ENCODE peak calls at places on chromosomes 6 and 20, in five cellular contexts. K, X, S, V and L are unnamed samples.

GRCh38 chr6:108524528-108525218 is 36.0 kb upstream of the FOXO3 start:
- DNase-seq in K (no peak), X (no peak), S (no peak), V (no peak), L (no peak)

GRCh38 chr6:160116411-160116810 is 5.2 kb upstream of the SLC22A1 start:
- DNase-seq in K (no peak), X (no peak), S (no peak), V (no peak), L (no peak)

GRCh38 chr6:136408205-136408604 is 118.6 kb upstream of the BCLAF1 start:
- DNase-seq in K (no peak), X (no peak), S (no peak), V (no peak), L (no peak)

GRCh38 chr20:46242390-46242789 is 65.9 kb downstream of the CDH22 start:
- DNase-seq in K (no peak), X (no peak), S (no peak), V (no peak), L (no peak)

GRCh38 chr6:3913077-3913957 is 64.1 kb downstream of the FAM50B start:
- DNase-seq in K (peak; percentile 77), X (no peak), S (peak; percentile 77), V (peak; percentile 30), L (peak; percentile 80)

GRCh38 chr20:38369387-38369786 is 23.1 kb downstream of the LBP start:
- DNase-seq in K (no peak), X (no peak), S (no peak), V (no peak), L (no peak)

GRCh38 chr6:163964778-163965177 is 550.3 kb downstream of the QKI start:
- DNase-seq in K (no peak), X (no peak), S (no peak), V (no peak), L (no peak)

GRCh38 chr6:157822221-157823000 is 635 bp upstream of the SNX9 start:
- DNase-seq in K (no peak), X (no peak), S (no peak), V (peak; percentile 19), L (peak; percentile 18)

GRCh38 chr20:45427236-45428149 is 11.6 kb downstream of the PIGT start:
- DNase-seq in K (no peak), X (no peak), S (peak; percentile 66), V (peak; percentile 58), L (no peak)

GRCh38 chr6:25934735-25935313 is 4.3 kb upstream of the SLC17A2 start:
- DNase-seq in K (no peak), X (no peak), S (no peak), V (no peak), L (no peak)

GRCh38 chr6:40440083-40440482 is 147.1 kb downstream of the LRFN2 start:
- DNase-seq in K (no peak), X (no peak), S (no peak), V (no peak), L (no peak)

GRCh38 chr20:53880108-53880641 is 190.2 kb downstream of the BCAS1 start:
- DNase-seq in K (no peak), X (no peak), S (no peak), V (no peak), L (no peak)
- TF ChIP-seq POLR2A in K (no peak), X (no peak), S (no peak), V (no peak), L (no peak)

GRCh38 chr20:58228484-58229197 is at the start of gene ANKRD60:
- DNase-seq in K (peak; percentile 57), X (peak; percentile 87), S (no peak), V (no peak), L (no peak)
- H3K4me3 ChIP-seq in K (peak within 1 kb of the TSS; percentile 27), X (peak within 1 kb of the TSS; percentile 33), S (peak within 1 kb of the TSS; percentile 18), V (peak within 1 kb of the TSS; percentile 14), L (no peak within 1 kb of the TSS)

GRCh38 chr6:43173496-43174262 is 2.6 kb downstream of the SRF start:
- DNase-seq in K (no peak), X (no peak), S (no peak), V (no peak), L (no peak)

GRCh38 chr6:43174263-43175112 is 3.4 kb downstream of the SRF start:
- DNase-seq in K (peak; percentile 99), X (peak; percentile 94), S (peak; percentile 97), V (peak; percentile 98), L (peak; percentile 98)

GRCh38 chr6:43172127-43173007 is 1.3 kb downstream of the SRF start:
- DNase-seq in K (no peak), X (peak; percentile 91), S (peak; percentile 39), V (peak; percentile 62), L (peak; percentile 70)

GRCh38 chr6:43171284-43172126 is 436 bp downstream of the SRF start:
- DNase-seq in K (no peak), X (peak; percentile 97), S (no peak), V (peak; percentile 22), L (peak; percentile 12)

GRCh38 chr6:43170452-43171283 is at the start of gene SRF:
- DNase-seq in K (peak; percentile 100), X (no peak), S (peak; percentile 100), V (peak; percentile 100), L (peak; percentile 100)
- TF ChIP-seq CTCF in K (no peak), X (no peak), S (peak; percentile 17), V (no peak), L (no peak)

GRCh38 chr6:146388736-146389364 is 154.8 kb upstream of the RAB32 start:
- DNase-seq in K (no peak), X (no peak), S (no peak), V (no peak), L (no peak)
- TF ChIP-seq POLR2A in K (no peak), X (no peak), S (no peak), V (no peak), L (no peak)

GRCh38 chr6:166541366-166541765 is 45.1 kb downstream of the RAMACL start:
- DNase-seq in K (no peak), X (no peak), S (no peak), V (no peak), L (no peak)
- H3K4me3 ChIP-seq in K (peak overlapping the region; percentile 13), X (peak overlapping the region; percentile 22), S (no peak overlapping the region), V (no peak overlapping the region), L (no peak overlapping the region)

DNA sequence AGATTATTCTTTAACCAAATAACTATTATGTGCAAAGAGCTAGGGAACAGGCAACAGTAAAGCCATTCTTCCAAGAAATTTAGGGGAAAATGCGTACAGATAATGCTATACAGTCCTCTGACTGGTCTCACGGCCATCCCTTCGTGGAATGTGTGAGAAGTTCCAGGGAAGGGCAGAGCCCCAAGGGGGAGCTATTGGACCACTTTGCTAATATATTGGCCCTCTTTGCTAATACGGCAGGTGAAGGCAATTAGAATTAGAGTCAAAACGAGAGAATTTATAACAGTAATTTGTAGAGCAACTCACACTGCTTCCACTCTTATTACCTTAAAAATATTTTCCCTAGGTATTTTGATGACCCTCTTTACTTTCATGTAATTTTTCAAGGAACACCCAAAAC is 140.4 kb downstream of the IMPG1 start:
- DNase-seq in K (no peak), X (no peak), S (peak; percentile 47), V (no peak), L (no peak)
- TF ChIP-seq CTCF in K (no peak), X (no peak), S (peak; percentile 53), V (no peak), L (no peak)